ENCODE peak calls at places on chromosomes 13 and 19, in seven cellular contexts. P is tibial nerve; J is GM12891; C is KG1; T is astrocyte; D is activated naive CD8-positive, alpha-beta T cell treated with anti-CD3 and anti-CD28 coated beads, Interleukin-2, amount 50 U/mL, for 24 hours; Y is A172. W is an unnamed sample.

GRCh38 chr19:3586124-3586626 is 897 bp downstream of the GIPC3 start:
- DNase-seq in P (no peak), J (no peak), C (peak), T (no peak), D (peak), Y (no peak), W (no peak)

GRCh38 chr13:98576963-98577822 is at the start of gene STK24:
- DNase-seq in P (peak), J (peak), C (no peak), T (peak), D (peak), Y (peak), W (peak)

GRCh38 chr13:41145136-41145908 is 12.7 kb upstream of the KBTBD6 start:
- DNase-seq in P (no peak), J (no peak), C (no peak), T (peak), D (no peak), Y (no peak), W (no peak)

GRCh38 chr13:111474136-111475002 is 153.9 kb downstream of the TEX29 start:
- DNase-seq in P (no peak), J (peak), C (peak), T (peak), D (no peak), Y (peak), W (peak)

GRCh38 chr19:38031423-38031770 is 124.4 kb downstream of the SIPA1L3 start:
- DNase-seq in P (no peak), J (no peak), C (no peak), T (peak), D (no peak), Y (no peak), W (no peak)

GRCh38 chr19:38701455-38702063 is 42.7 kb downstream of the CAPN12 start:
- DNase-seq in P (no peak), J (no peak), C (no peak), T (no peak), D (no peak), Y (no peak), W (no peak)

GRCh38 chr19:5238700-5239099 is 101.9 kb downstream of the PTPRS start:
- DNase-seq in P (no peak), J (no peak), C (no peak), T (no peak), D (no peak), Y (no peak), W (no peak)

GRCh38 chr13:114313061-114313860 is 1.0 kb upstream of the CHAMP1 start:
- DNase-seq in P (no peak), J (no peak), C (no peak), T (no peak), D (peak), Y (peak), W (no peak)

GRCh38 chr13:40589285-40590109 is 76.9 kb downstream of the FOXO1 start:
- DNase-seq in P (peak), J (no peak), C (peak), T (peak), D (no peak), Y (peak), W (peak)

GRCh38 chr13:101785858-101786257 is 333.4 kb downstream of the ITGBL1 start:
- DNase-seq in P (no peak), J (no peak), C (no peak), T (peak), D (no peak), Y (peak), W (no peak)